ENCODE peak calls at places on chromosomes 13 and 19, in ten cellular contexts. V is EH; U is esophagus squamous epithelium; Q is AG08396; H is GDM1; Y is cardiac muscle cell; X is NCI-H2081; B is T-helper 17 cell; D is stimulated activated CD8-positive, alpha-beta memory T cell treated with anti-CD3 and anti-CD28 coated beads, Interleukin-7, amount 100 ng/mL, for 4 hours; W is bronchial epithelial cell. K is an unnamed sample.

GRCh38 chr19:2982983-2983350 is 5.6 kb downstream of the TLE6 start:
- DNase-seq in V (peak; percentile 84), U (no peak), Q (peak; percentile 81), H (no peak), Y (peak; percentile 42), X (peak; percentile 94), B (no peak), D (no peak), W (peak; percentile 31), K (no peak)

GRCh38 chr13:80871481-80871880 is 530.6 kb upstream of the SPRY2 start:
- DNase-seq in V (no peak), U (no peak), Q (no peak), H (no peak), Y (no peak), X (no peak), B (no peak), D (no peak), W (peak; percentile 91), K (no peak)

GRCh38 chr19:9295411-9295849 is 14.2 kb downstream of the ZNF699 start:
- DNase-seq in V (peak; percentile 27), U (no peak), Q (no peak), H (no peak), Y (no peak), X (no peak), B (no peak), D (no peak), W (no peak), K (no peak)

GRCh38 chr19:8575467-8575997 is 1.7 kb downstream of the MYO1F start:
- DNase-seq in V (peak; percentile 38), U (no peak), Q (peak; percentile 35), H (no peak), Y (no peak), X (no peak), B (peak; percentile 39), D (peak; percentile 46), W (peak; percentile 12), K (peak; percentile 28)

GRCh38 chr19:17648097-17648660 is 40.0 kb downstream of the UNC13A start:
- DNase-seq in V (no peak), U (no peak), Q (no peak), H (no peak), Y (no peak), X (no peak), B (no peak), D (no peak), W (no peak), K (no peak)

GRCh38 chr19:8610041-8610927 is at the start of gene ADAMTS10:
- DNase-seq in V (peak; percentile 21), U (no peak), Q (peak; percentile 62), H (peak; percentile 54), Y (peak; percentile 69), X (no peak), B (peak; percentile 26), D (peak; percentile 45), W (no peak), K (peak; percentile 52)

GRCh38 chr19:56101095-56101494 is 20.0 kb downstream of the ZNF787 start:
- DNase-seq in V (no peak), U (no peak), Q (no peak), H (no peak), Y (no peak), X (no peak), B (no peak), D (no peak), W (no peak), K (no peak)

GRCh38 chr19:13301627-13302334 is 151.6 kb downstream of the IER2 start:
- DNase-seq in V (no peak), U (no peak), Q (no peak), H (no peak), Y (no peak), X (no peak), B (no peak), D (no peak), W (no peak), K (no peak)

GRCh38 chr19:58154287-58154678 is 3.7 kb upstream of the ZNF329 start:
- DNase-seq in V (peak; percentile 64), U (no peak), Q (peak; percentile 59), H (no peak), Y (peak; percentile 53), X (no peak), B (no peak), D (no peak), W (peak; percentile 27), K (no peak)

GRCh38 chr13:60134376-60134775 is 29.4 kb downstream of the DIAPH3 start:
- DNase-seq in V (peak; percentile 37), U (no peak), Q (no peak), H (no peak), Y (peak; percentile 45), X (no peak), B (no peak), D (no peak), W (no peak), K (no peak)

GRCh38 chr19:42345191-42345812 is 19.9 kb downstream of the MEGF8 start:
- DNase-seq in V (peak; percentile 37), U (no peak), Q (no peak), H (no peak), Y (no peak), X (no peak), B (no peak), D (no peak), W (no peak), K (no peak)

GRCh38 chr13:69585656-69586055 is 522.0 kb upstream of the ATXN8OS start:
- DNase-seq in V (no peak), U (no peak), Q (no peak), H (no peak), Y (no peak), X (no peak), B (no peak), D (no peak), W (no peak), K (no peak)

GRCh38 chr19:28289294-28290063 is 923.5 kb downstream of the UQCRFS1 start:
- DNase-seq in V (peak; percentile 0), U (no peak), Q (peak; percentile 16), H (no peak), Y (no peak), X (no peak), B (no peak), D (no peak), W (peak; percentile 1), K (no peak)

GRCh38 chr13:39105110-39105509 is 66.9 kb downstream of the NHLRC3 start:
- DNase-seq in V (peak; percentile 2), U (no peak), Q (no peak), H (no peak), Y (peak; percentile 54), X (peak; percentile 48), B (no peak), D (no peak), W (peak; percentile 25), K (no peak)

GRCh38 chr19:41407271-41407670 is 9.7 kb downstream of the BCKDHA start:
- DNase-seq in V (no peak), U (no peak), Q (no peak), H (peak; percentile 50), Y (no peak), X (no peak), B (no peak), D (no peak), W (no peak), K (no peak)

GRCh38 chr19:54188224-54188871 is 1.0 kb downstream of the MBOAT7 start:
- DNase-seq in V (peak; percentile 90), U (no peak), Q (peak; percentile 62), H (peak; percentile 72), Y (no peak), X (no peak), B (peak; percentile 44), D (peak; percentile 45), W (no peak), K (no peak)

GRCh38 chr13:86174632-86175031 is 375.4 kb upstream of the SLITRK6 start:
- DNase-seq in V (no peak), U (no peak), Q (no peak), H (no peak), Y (no peak), X (no peak), B (no peak), D (no peak), W (no peak), K (no peak)

GRCh38 chr13:21218351-21219043 is 42.0 kb downstream of the MRPL57 start:
- DNase-seq in V (no peak), U (no peak), Q (no peak), H (peak; percentile 93), Y (no peak), X (no peak), B (no peak), D (no peak), W (no peak), K (no peak)

GRCh38 chr13:114115191-114115671 is 17.2 kb downstream of the RASA3 start:
- DNase-seq in V (peak; percentile 92), U (no peak), Q (peak; percentile 59), H (no peak), Y (no peak), X (no peak), B (no peak), D (no peak), W (peak; percentile 75), K (peak; percentile 40)

GRCh38 chr19:27962260-27962659 is 1250.7 kb downstream of the UQCRFS1 start:
- DNase-seq in V (no peak), U (no peak), Q (no peak), H (no peak), Y (no peak), X (no peak), B (no peak), D (no peak), W (no peak), K (no peak)

GRCh38 chr19:40933025-40933424 is 51.0 kb upstream of the CYP2A7 start:
- DNase-seq in V (peak; percentile 36), U (no peak), Q (no peak), H (no peak), Y (no peak), X (no peak), B (no peak), D (no peak), W (no peak), K (no peak)

GRCh38 chr13:92197669-92198068 is 799.2 kb downstream of the GPC5 start:
- DNase-seq in V (no peak), U (no peak), Q (no peak), H (no peak), Y (no peak), X (no peak), B (no peak), D (no peak), W (no peak), K (no peak)

GRCh38 chr19:16441661-16442071 is 30.1 kb downstream of the EPS15L1 start:
- DNase-seq in V (no peak), U (no peak), Q (no peak), H (no peak), Y (peak; percentile 65), X (peak; percentile 8), B (no peak), D (no peak), W (no peak), K (no peak)

GRCh38 chr13:110816500-110816899 is 98.4 kb downstream of the ANKRD10 start:
- DNase-seq in V (no peak), U (no peak), Q (no peak), H (no peak), Y (no peak), X (no peak), B (no peak), D (no peak), W (no peak), K (no peak)

GRCh38 chr19:6278051-6278450 is 1.7 kb downstream of the MLLT1 start:
- DNase-seq in V (no peak), U (no peak), Q (no peak), H (no peak), Y (no peak), X (no peak), B (no peak), D (no peak), W (no peak), K (no peak)

GRCh38 chr13:97018029-97018819 is 23.9 kb upstream of the OXGR1 start:
- DNase-seq in V (peak; percentile 61), U (no peak), Q (peak; percentile 35), H (peak; percentile 38), Y (peak; percentile 68), X (peak; percentile 6), B (no peak), D (no peak), W (peak; percentile 53), K (no peak)

GRCh38 chr13:111664060-111664459 is 343.6 kb downstream of the TEX29 start:
- DNase-seq in V (no peak), U (no peak), Q (no peak), H (no peak), Y (no peak), X (no peak), B (no peak), D (no peak), W (no peak), K (no peak)

GRCh38 chr13:60645552-60646138 is 248.6 kb downstream of the TDRD3 start:
- DNase-seq in V (no peak), U (no peak), Q (no peak), H (no peak), Y (no peak), X (no peak), B (no peak), D (no peak), W (no peak), K (no peak)